ENCODE peak calls at places on chromosomes 5 and 9, in seven cellular contexts. U is T-helper 1 cell, S is HL-60, C is fibroblast of pulmonary artery, W is ovary, D is astrocyte of the spinal cord, I is occipital lobe. O is an unnamed sample.

GRCh38 chr5:88734191-88734640 is 148.8 kb downstream of the MEF2C start:
- DNase-seq in U (no peak), S (peak), C (no peak), W (peak), D (no peak), I (no peak), O (no peak)

GRCh38 chr5:9218358-9218757 is 327.5 kb downstream of the SEMA5A start:
- DNase-seq in U (no peak), S (no peak), C (no peak), W (no peak), D (no peak), I (no peak), O (no peak)

GRCh38 chr5:174520420-174521396 is 203.7 kb upstream of the MSX2 start:
- DNase-seq in U (no peak), S (no peak), C (no peak), W (no peak), D (peak), I (no peak), O (no peak)

GRCh38 chr9:29043070-29043469 is 1469.8 kb upstream of the C9orf72 start:
- DNase-seq in U (no peak), S (no peak), C (no peak), W (no peak), D (no peak), I (no peak), O (no peak)

GRCh38 chr5:65066787-65067506 is 298.2 kb downstream of the CWC27 start:
- DNase-seq in U (no peak), S (no peak), C (no peak), W (no peak), D (no peak), I (no peak), O (no peak)

GRCh38 chr5:59640411-59640810 is 253.1 kb downstream of the PDE4D start:
- DNase-seq in U (no peak), S (no peak), C (peak), W (no peak), D (peak), I (no peak), O (no peak)

GRCh38 chr5:107724642-107725041 is 53.9 kb upstream of the EFNA5 start:
- DNase-seq in U (no peak), S (no peak), C (no peak), W (no peak), D (no peak), I (no peak), O (no peak)

GRCh38 chr5:124504081-124504916 is 242.1 kb downstream of the ZNF608 start:
- DNase-seq in U (no peak), S (no peak), C (peak), W (no peak), D (peak), I (no peak), O (no peak)

GRCh38 chr5:5983261-5983660 is 395.1 kb downstream of the MED10 start:
- DNase-seq in U (no peak), S (no peak), C (no peak), W (no peak), D (no peak), I (no peak), O (no peak)

GRCh38 chr5:147673276-147673675 is 109.3 kb downstream of the JAKMIP2 start:
- DNase-seq in U (no peak), S (no peak), C (no peak), W (no peak), D (no peak), I (no peak), O (peak)

GRCh38 chr5:61289241-61289640 is 42.8 kb upstream of the ZSWIM6 start:
- DNase-seq in U (no peak), S (no peak), C (no peak), W (no peak), D (no peak), I (no peak), O (no peak)

GRCh38 chr5:425714-426113 is 17.3 kb upstream of the EXOC3 start:
- DNase-seq in U (no peak), S (no peak), C (peak), W (no peak), D (no peak), I (no peak), O (no peak)